ENCODE peak calls at places on chromosomes 6 and 20, in five cellular contexts. I is heart left ventricle, A is HFF-Myc, Y is HL-60, E is upper lobe of right lung. V is an unnamed sample.

GRCh38 chr6:105318660-105319059 is 84.2 kb downstream of the PREP start:
- DNase-seq in I (no peak), A (no peak), Y (no peak), E (no peak), V (no peak)

GRCh38 chr20:51434556-51435256 is 107.8 kb downstream of the NFATC2 start:
- DNase-seq in I (no peak), A (no peak), Y (peak), E (no peak), V (peak)

GRCh38 chr6:128284128-128284527 is 236.3 kb downstream of the PTPRK start:
- DNase-seq in I (no peak), A (no peak), Y (no peak), E (no peak), V (no peak)

GRCh38 chr20:22974354-22974753 is 60.8 kb upstream of the SSTR4 start:
- DNase-seq in I (no peak), A (no peak), Y (peak), E (no peak), V (no peak)

GRCh38 chr6:154848580-154848979 is 115.4 kb downstream of the SCAF8 start:
- DNase-seq in I (no peak), A (no peak), Y (no peak), E (no peak), V (no peak)

GRCh38 chr6:152054441-152054840 is 247.0 kb downstream of the ESR1 start:
- DNase-seq in I (no peak), A (peak), Y (no peak), E (no peak), V (peak)

GRCh38 chr6:52672422-52673025 is 1.6 kb downstream of the TMEM14A start:
- DNase-seq in I (no peak), A (no peak), Y (no peak), E (no peak), V (no peak)

GRCh38 chr20:17014217-17014616 is 212.6 kb upstream of the PCSK2 start:
- DNase-seq in I (no peak), A (no peak), Y (no peak), E (no peak), V (no peak)

GRCh38 chr20:46264391-46265266 is 43.7 kb downstream of the CDH22 start:
- DNase-seq in I (no peak), A (no peak), Y (no peak), E (no peak), V (no peak)

GRCh38 chr20:14712302-14712739 is 374.9 kb upstream of the FLRT3 start:
- DNase-seq in I (no peak), A (no peak), Y (no peak), E (no peak), V (no peak)

GRCh38 chr6:20577280-20577679 is 43.0 kb downstream of the CDKAL1 start:
- DNase-seq in I (no peak), A (no peak), Y (no peak), E (no peak), V (no peak)

GRCh38 chr6:155327326-155328073 is 13.2 kb upstream of the TFB1M start:
- DNase-seq in I (no peak), A (peak), Y (no peak), E (no peak), V (peak)

GRCh38 chr6:127475823-127476176 is 16.6 kb upstream of the KIAA0408 start:
- DNase-seq in I (no peak), A (no peak), Y (no peak), E (no peak), V (no peak)

GRCh38 chr20:14979472-14979986 is 642.1 kb upstream of the FLRT3 start:
- DNase-seq in I (no peak), A (no peak), Y (no peak), E (no peak), V (no peak)

GRCh38 chr20:23084845-23085355 is 1.2 kb downstream of the CD93 start:
- DNase-seq in I (no peak), A (no peak), Y (no peak), E (no peak), V (no peak)

GRCh38 chr20:53579266-53579580 is 14.4 kb downstream of the ZNF217 start:
- DNase-seq in I (no peak), A (no peak), Y (no peak), E (no peak), V (no peak)
- H3K4me3 ChIP-seq in I (peak), A (peak), Y (peak), E (peak), V (no peak)

DNA sequence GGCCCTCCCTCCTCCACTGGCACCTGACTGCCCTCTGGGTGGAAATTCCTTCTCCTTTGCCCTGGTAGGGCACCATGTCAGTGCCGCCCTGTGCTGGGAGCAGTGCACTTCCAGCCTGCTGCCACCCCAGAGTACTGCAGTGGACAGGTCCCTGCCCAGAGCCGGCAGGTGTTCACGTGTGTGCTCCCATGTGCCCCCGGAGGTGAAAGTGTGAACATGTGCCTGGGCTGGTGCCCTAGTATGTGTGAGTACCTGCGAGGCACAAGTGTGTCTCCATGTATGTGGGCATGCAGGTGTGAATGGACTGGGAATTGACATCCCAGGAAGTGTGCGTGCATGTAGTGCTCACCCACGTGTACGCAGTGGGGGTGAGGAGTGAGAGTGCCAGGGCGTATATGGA is 29.4 kb downstream of the SDCBP2 start:
- DNase-seq in I (no peak), A (no peak), Y (peak), E (peak), V (no peak)
- TF ChIP-seq CTCF in I (no peak), A (peak), Y (peak), E (no peak), V (no peak)

GRCh38 chr20:60136640-60137411 is 178.6 kb downstream of the CDH26 start:
- DNase-seq in I (no peak), A (no peak), Y (no peak), E (no peak), V (no peak)

GRCh38 chr20:60139663-60140446 is 181.6 kb downstream of the CDH26 start:
- DNase-seq in I (peak), A (no peak), Y (no peak), E (no peak), V (no peak)

GRCh38 chr20:60138263-60139127 is 180.3 kb downstream of the CDH26 start:
- DNase-seq in I (peak), A (no peak), Y (no peak), E (peak), V (no peak)

GRCh38 chr20:60135276-60135675 is 177.1 kb downstream of the CDH26 start:
- DNase-seq in I (no peak), A (no peak), Y (no peak), E (no peak), V (no peak)

GRCh38 chr20:60137657-60138245 is 179.5 kb downstream of the CDH26 start:
- DNase-seq in I (no peak), A (no peak), Y (no peak), E (no peak), V (no peak)
- H3K4me3 ChIP-seq in I (peak), A (peak), Y (peak), E (peak), V (peak)

DNA sequence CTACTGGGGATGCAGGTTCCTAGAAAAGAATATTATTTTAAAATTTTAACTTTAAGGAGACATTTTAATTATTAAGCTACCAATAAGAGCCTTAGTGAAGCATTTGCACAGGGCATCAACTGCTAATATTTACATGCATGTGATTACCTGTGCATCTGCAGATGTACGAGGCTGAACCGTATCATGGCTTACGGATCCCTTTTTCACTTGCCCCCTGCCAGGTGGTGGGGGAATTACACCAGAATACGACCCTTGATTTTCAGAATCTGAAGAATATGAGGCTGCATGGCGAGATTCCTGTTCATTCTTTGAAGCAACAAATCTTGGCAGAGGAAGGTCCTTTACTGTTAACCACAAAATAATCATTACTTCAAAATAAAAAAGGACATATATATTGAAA is 42.7 kb downstream of the REPS1 start:
- DNase-seq in I (no peak), A (no peak), Y (no peak), E (no peak), V (no peak)
- TF ChIP-seq CTCF in I (no peak), A (no peak), Y (no peak), E (no peak), V (no peak)

DNA sequence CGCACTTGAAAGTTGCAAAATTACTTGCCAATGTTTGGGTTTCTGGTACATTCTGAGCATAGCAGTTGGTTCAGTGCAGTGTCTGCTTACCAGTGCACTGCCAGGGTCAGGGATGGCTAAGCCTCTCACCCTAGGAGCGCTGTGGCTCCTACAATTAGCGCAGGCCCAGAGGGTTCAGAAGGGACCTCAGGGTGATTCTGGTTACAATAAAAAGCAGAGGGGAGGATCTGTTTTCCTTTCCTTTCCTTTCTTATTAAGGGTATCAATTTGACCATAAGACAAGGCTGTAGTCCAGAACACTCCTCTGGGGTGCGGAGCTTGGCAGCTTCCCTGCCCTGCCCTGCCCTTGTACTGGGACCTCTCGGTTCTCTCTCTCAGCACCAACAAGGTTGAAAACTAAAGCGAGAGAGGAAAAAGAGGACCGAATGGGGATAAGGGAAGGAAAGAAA is 2.6 kb downstream of the MAFB start:
- DNase-seq in I (no peak), A (no peak), Y (no peak), E (no peak), V (no peak)
- H3K4me3 ChIP-seq in I (peak), A (no peak), Y (peak), E (peak), V (peak)

GRCh38 chr6:87483929-87484328 is 11.2 kb downstream of the SLC35A1 start:
- DNase-seq in I (no peak), A (peak), Y (no peak), E (no peak), V (no peak)
- TF ChIP-seq CTCF in I (peak), A (peak), Y (no peak), E (peak), V (no peak)

GRCh38 chr20:63698739-63699465 is 2.5 kb downstream of the TNFRSF6B start:
- DNase-seq in I (peak), A (peak), Y (no peak), E (peak), V (peak)

GRCh38 chr20:63696628-63697356 is at the start of gene TNFRSF6B:
- DNase-seq in I (peak), A (no peak), Y (no peak), E (peak), V (no peak)

GRCh38 chr20:63697868-63698545 is 1.6 kb downstream of the TNFRSF6B start:
- DNase-seq in I (peak), A (no peak), Y (no peak), E (no peak), V (no peak)

GRCh38 chr20:63696311-63696627 is 183 bp upstream of the TNFRSF6B start:
- DNase-seq in I (peak), A (no peak), Y (no peak), E (peak), V (no peak)

GRCh38 chr20:63697357-63697867 is 960 bp downstream of the TNFRSF6B start:
- DNase-seq in I (peak), A (no peak), Y (no peak), E (no peak), V (no peak)
- H3K4me3 ChIP-seq in I (no peak), A (peak), Y (no peak), E (peak), V (no peak)

GRCh38 chr20:3935956-3936340 is 46.8 kb downstream of the PANK2 start:
- DNase-seq in I (no peak), A (no peak), Y (no peak), E (no peak), V (no peak)

GRCh38 chr20:3932277-3933073 is 43.3 kb downstream of the PANK2 start:
- DNase-seq in I (no peak), A (no peak), Y (no peak), E (no peak), V (no peak)

GRCh38 chr20:3935295-3935955 is 46.2 kb downstream of the PANK2 start:
- DNase-seq in I (peak), A (no peak), Y (no peak), E (no peak), V (no peak)

GRCh38 chr20:3933126-3933684 is 44.0 kb downstream of the PANK2 start:
- DNase-seq in I (no peak), A (no peak), Y (no peak), E (no peak), V (no peak)

DNA sequence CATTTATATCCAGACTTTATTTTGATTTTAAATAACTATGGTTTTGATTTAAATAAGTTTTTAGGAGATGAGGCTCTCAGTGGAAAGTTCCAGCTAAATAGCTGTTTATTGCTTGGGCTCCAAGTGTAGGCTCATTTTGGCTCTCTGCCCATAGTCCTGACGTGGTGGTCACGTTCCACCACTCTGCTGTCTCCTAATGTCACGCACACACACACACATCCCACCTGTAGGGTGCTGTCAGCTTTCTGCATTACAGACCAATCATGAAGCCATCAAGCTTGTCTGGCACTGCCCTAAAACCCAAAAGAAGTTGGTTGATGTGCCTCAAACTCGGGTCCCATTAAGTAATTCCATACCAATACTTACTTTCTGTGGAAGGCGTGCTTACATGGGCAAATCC is 45.4 kb downstream of the PANK2 start:
- DNase-seq in I (peak), A (no peak), Y (no peak), E (no peak), V (no peak)
- TF ChIP-seq CTCF in I (no peak), A (no peak), Y (no peak), E (no peak), V (no peak)

DNA sequence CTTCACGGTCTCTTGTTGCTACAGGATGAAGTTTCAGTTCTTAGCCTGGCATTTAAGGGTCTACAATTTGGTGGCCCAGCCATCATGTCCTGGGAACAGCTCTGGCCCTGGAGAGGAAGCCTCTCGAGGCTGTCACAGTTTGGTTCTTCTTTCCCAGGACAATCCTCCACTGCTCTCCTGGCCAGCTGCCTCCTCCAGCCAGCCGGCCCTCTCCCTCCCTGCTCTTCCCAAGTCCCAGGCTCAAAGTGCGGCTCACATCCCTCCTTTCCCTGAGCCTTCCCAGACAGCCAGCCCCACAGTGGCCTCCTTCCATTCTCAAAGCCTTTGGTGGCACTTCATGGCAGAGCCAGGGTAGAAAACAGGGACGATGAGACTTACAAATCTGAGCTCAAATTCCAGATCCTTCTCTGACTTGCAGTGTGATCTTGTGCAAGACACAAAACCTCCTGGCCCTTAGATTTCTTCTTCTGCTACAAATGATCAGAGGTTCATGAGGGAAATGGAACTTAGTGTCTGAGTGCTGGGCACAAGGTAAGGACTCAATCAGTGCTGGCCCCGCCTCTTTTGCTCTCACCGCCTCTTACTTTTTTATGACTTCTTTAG is 223.8 kb upstream of the ECI2 start:
- DNase-seq in I (no peak), A (no peak), Y (no peak), E (no peak), V (no peak)
- H3K4me3 ChIP-seq in I (no peak), A (no peak), Y (no peak), E (no peak), V (peak)

DNA sequence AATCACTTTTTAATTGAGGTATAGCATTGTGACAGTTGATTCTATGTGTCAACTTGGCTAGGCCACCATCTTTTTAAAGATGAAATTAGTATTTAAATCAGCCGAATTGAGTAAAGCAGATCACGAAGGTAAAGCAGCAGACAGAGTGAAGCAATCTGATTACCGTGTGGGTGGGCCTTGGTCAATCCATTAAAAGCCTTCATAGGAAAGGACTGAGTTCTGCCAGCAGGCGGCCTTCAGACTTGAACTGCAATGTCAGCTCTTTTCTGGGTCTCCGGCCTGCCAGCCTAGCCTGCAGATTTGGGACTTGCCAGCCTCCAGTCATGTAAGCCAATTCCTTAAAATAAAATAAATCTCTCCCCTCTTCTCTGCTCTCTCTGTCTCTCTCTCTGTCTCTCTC is 22.4 kb upstream of the TGM2 start:
- DNase-seq in I (no peak), A (no peak), Y (no peak), E (peak), V (no peak)
- TF ChIP-seq CTCF in I (no peak), A (peak), Y (no peak), E (peak), V (peak)